ENCODE peak calls at places on chromosomes 1 and 21, in six cellular contexts. N is stomach; O is effector memory CD4-positive, alpha-beta T cell; W is psoas muscle; D is iPS DF 6.9; M is WERI-Rb-1. X is an unnamed sample. For H3K27me3, the result is how much of the 10 kb centered on the place peaks cover.

GRCh38 chr1:158819461-158820443 is 11.4 kb upstream of the MNDA start:
- DNase-seq in W (no peak), M (no peak), D (no peak), N (no peak), O (no peak), X (peak)

GRCh38 chr1:99737016-99737415 is 29.4 kb downstream of the FRRS1 start:
- DNase-seq in O (no peak), D (peak), N (no peak), M (peak), W (no peak), X (no peak)

GRCh38 chr1:243850013-243850367 is at the start of gene AKT3:
- DNase-seq in D (no peak), W (no peak), M (peak), O (no peak), N (peak), X (no peak)

GRCh38 chr1:40384413-40384762 is 10.9 kb downstream of the SMAP2 start:
- DNase-seq in W (no peak), N (peak), D (no peak), M (no peak), O (no peak), X (no peak)

GRCh38 chr1:59765036-59765730 is 49.6 kb upstream of the HOOK1 start:
- DNase-seq in M (peak), N (no peak), W (no peak), O (no peak), D (no peak), X (no peak)

GRCh38 chr1:36966242-36966641 is 68.1 kb downstream of the GRIK3 start:
- DNase-seq in M (no peak), O (no peak), N (no peak), D (no peak), W (no peak), X (no peak)

GRCh38 chr21:27771938-27772505 is 805.1 kb upstream of the ADAMTS5 start:
- DNase-seq in W (no peak), O (no peak), N (no peak), M (no peak), D (no peak), X (no peak)

GRCh38 chr1:222000131-222000530 is 258.2 kb upstream of the DUSP10 start:
- DNase-seq in W (no peak), N (no peak), O (no peak), D (no peak), M (no peak), X (no peak)

GRCh38 chr1:224213438-224214119 is 30.5 kb downstream of the DEGS1 start:
- DNase-seq in N (peak), W (no peak), O (no peak), M (no peak), D (no peak), X (no peak)

DNA sequence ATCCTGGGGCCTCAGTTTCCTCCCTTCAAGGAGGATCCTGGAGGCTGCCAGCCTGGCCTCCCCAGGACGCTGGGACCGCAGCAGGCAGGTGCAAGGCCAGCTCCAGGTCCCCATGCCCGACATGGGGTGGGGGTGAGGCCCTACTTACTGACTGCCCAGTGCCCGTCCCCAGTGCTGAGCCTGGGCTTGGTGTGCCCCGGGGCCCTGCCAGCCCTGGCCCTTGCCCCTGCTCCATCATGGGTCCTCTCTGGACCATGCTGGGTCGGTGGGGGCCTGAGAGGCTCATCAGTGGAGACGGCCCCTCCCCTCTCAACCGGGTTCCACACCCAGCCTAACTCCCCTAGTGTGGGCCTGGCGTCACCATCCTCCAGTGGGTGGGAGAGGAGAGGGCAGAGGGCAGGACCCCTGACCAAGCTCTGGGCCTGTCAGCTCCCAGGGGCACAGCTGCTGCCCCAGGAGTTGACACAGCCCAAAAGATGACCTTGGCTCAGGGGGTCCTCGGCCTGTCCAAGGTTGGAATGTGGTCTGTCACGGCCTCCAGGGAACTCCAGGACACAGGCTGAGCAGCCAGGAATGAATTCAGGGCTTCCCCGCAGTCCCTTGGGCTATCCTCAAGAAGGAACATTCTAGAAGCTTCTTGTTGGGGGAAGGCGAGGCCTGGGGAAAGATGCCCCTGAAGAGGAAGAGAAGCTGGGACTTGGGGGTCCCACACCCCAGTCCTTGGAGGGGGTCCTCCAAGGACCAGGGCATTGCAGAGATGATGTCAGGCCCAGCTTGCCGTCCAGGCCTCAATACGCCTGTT is 17.6 kb upstream of the ARF1 start:
- DNase-seq in D (no peak), O (no peak), M (no peak), N (peak), W (peak), X (no peak)
- H3K27me3 ChIP-seq in D (under half), O (half or more), M (under half), N (half or more), W (half or more), X (under half)

GRCh38 chr1:205580140-205580922 is 51.5 kb downstream of the ELK4 start:
- DNase-seq in M (peak), O (no peak), D (no peak), N (peak), W (no peak), X (no peak)

GRCh38 chr1:205580923-205581180 is 51.0 kb downstream of the ELK4 start:
- DNase-seq in O (no peak), D (no peak), M (peak), W (no peak), N (peak), X (no peak)

GRCh38 chr1:205582471-205583291 is 49.1 kb downstream of the ELK4 start:
- DNase-seq in M (peak), W (no peak), O (no peak), D (no peak), N (peak), X (no peak)

GRCh38 chr1:205582046-205582445 is 49.8 kb downstream of the ELK4 start:
- DNase-seq in W (no peak), M (peak), O (no peak), D (no peak), N (peak), X (no peak)

GRCh38 chr1:205581321-205581980 is 50.4 kb downstream of the ELK4 start:
- DNase-seq in M (peak), D (no peak), W (no peak), O (no peak), N (peak), X (no peak)
- H3K27me3 ChIP-seq in M (half or more), D (under half), W (under half), O (under half), N (under half), X (under half)

GRCh38 chr1:151716771-151717631 is at the start of gene CELF3:
- DNase-seq in W (no peak), M (peak), N (no peak), D (no peak), O (no peak), X (peak)
- H3K27me3 ChIP-seq in W (under half), M (under half), N (half or more), D (under half), O (under half), X (under half)

DNA sequence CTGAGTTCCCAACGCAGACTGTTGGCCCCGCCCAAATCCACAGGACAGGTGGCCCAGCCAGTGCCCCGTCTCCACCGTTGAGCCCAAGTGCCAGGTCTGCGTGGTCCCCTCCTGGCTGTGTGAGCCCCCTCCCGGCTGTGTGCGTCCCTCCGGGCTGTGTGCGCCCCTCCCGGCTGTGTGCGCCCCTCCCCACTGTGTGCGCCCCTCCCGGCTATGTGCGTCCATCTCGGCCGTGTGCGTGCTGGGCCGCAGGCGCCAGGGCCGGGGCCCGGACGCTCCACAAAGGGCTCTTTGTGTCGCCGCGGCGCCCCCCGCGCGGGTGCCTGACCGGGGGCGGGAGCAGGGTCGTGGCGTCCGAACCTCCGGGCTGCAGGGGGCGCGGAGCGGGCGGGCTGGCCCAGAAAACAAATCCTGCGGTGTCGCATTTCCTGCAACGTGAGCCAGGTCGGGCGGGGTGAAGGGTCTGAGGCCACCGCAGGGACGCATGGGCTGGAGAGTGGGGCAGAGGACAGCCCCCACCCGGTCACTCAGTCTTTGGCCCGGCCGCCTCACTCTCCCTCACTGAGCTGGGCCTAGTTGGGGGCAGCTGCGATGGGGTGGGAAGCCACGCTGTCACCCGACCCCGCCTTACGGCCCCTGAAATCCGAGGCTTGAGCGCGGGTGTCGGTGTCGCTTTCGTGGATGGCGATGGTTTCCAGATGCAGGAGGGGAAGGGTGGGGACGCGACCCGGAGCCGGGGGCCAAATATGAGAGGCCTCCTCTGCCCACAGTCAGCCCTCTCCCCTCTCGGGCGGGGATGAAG is 18.8 kb downstream of the TNFRSF25 start:
- DNase-seq in W (no peak), M (no peak), N (no peak), D (no peak), O (no peak), X (peak)
- H3K27me3 ChIP-seq in W (half or more), M (under half), N (half or more), D (under half), O (under half), X (under half)

DNA sequence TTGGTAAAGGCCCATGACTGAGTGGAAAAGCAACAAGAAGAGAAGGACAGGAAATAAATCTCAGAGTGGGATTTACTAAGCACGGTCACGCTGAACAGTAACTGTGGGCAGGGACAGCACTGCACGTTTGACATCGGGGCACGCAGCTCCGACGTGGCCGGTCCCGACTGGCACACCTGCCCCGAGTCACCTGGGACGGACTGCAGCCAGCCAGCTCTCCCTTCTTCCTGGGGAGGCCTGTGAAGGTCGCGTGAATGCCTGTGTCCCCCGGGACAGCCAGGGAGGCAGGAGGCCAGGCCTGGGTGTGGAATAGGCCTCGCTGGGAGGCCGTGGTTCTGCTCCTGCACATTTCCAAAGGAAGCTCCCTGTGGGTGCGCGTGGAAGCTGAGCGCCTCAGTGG is 140.2 kb downstream of the PRDM16 start:
- DNase-seq in W (no peak), D (no peak), N (no peak), O (no peak), M (no peak), X (no peak)
- H3K27me3 ChIP-seq in W (under half), D (under half), N (under half), O (under half), M (under half), X (under half)

GRCh38 chr1:28122183-28122582 is 33.8 kb upstream of the EYA3 start:
- DNase-seq in D (no peak), N (no peak), M (no peak), O (no peak), W (no peak), X (no peak)
- H3K27me3 ChIP-seq in D (under half), N (under half), M (under half), O (under half), W (under half), X (under half)

X was measured in CD4-positive, alpha-beta memory T cell.